ENCODE peak calls at places on chromosomes 6 and 20, in five cellular contexts. One of them, this sample, is unnamed.

GRCh38 chr20:9179193-9179802 is 110.4 kb downstream of the PLCB4 start:
- DNase-seq in smooth muscle cell of the brain vasculature: no peak
- DNase-seq in NCI-H510A: no peak
- DNase-seq in nucleus accumbens: no peak
- DNase-seq in RWPE1: peak
- DNase-seq in this sample: no peak

GRCh38 chr6:126027601-126028000 is 41.3 kb downstream of the TRMT11 start:
- DNase-seq in smooth muscle cell of the brain vasculature: no peak
- DNase-seq in NCI-H510A: no peak
- DNase-seq in nucleus accumbens: no peak
- DNase-seq in RWPE1: no peak
- DNase-seq in this sample: no peak

GRCh38 chr6:89952696-89953095 is 58.4 kb downstream of the GJA10 start:
- DNase-seq in smooth muscle cell of the brain vasculature: no peak
- DNase-seq in NCI-H510A: no peak
- DNase-seq in nucleus accumbens: no peak
- DNase-seq in RWPE1: peak
- DNase-seq in this sample: no peak

GRCh38 chr20:42204261-42204660 is 586.1 kb upstream of the CHD6 start:
- DNase-seq in smooth muscle cell of the brain vasculature: no peak
- DNase-seq in NCI-H510A: no peak
- DNase-seq in nucleus accumbens: peak
- DNase-seq in RWPE1: no peak
- DNase-seq in this sample: peak

GRCh38 chr6:151075527-151075926 is 164.2 kb upstream of the AKAP12 start:
- DNase-seq in smooth muscle cell of the brain vasculature: no peak
- DNase-seq in NCI-H510A: no peak
- DNase-seq in nucleus accumbens: no peak
- DNase-seq in RWPE1: no peak
- DNase-seq in this sample: no peak

GRCh38 chr6:144757730-144758129 is 472.6 kb downstream of the UTRN start:
- DNase-seq in smooth muscle cell of the brain vasculature: no peak
- DNase-seq in NCI-H510A: no peak
- DNase-seq in nucleus accumbens: no peak
- DNase-seq in RWPE1: no peak
- DNase-seq in this sample: no peak

GRCh38 chr20:3927486-3928291 is 38.5 kb downstream of the PANK2 start:
- DNase-seq in smooth muscle cell of the brain vasculature: no peak
- DNase-seq in NCI-H510A: peak
- DNase-seq in nucleus accumbens: no peak
- DNase-seq in RWPE1: no peak
- DNase-seq in this sample: no peak

GRCh38 chr6:158807515-158808441 is 11.4 kb downstream of the EZR start:
- DNase-seq in smooth muscle cell of the brain vasculature: no peak
- DNase-seq in NCI-H510A: no peak
- DNase-seq in nucleus accumbens: no peak
- DNase-seq in RWPE1: no peak
- DNase-seq in this sample: no peak

GRCh38 chr6:109892451-109893435 is 85.4 kb upstream of the GPR6 start:
- DNase-seq in smooth muscle cell of the brain vasculature: no peak
- DNase-seq in NCI-H510A: peak
- DNase-seq in nucleus accumbens: no peak
- DNase-seq in RWPE1: peak
- DNase-seq in this sample: no peak

This sample was measured in hippocampal formation.